ENCODE peak calls at places on chromosomes 16 and 17, in four cellular contexts. Z, C, I and Y are unnamed samples.

GRCh38 chr16:4344659-4345438 is 6.3 kb downstream of the PAM16 start:
- DNase-seq in Z (peak; percentile 53), C (no peak), I (no peak), Y (no peak)

GRCh38 chr17:71631483-71631882 is 489.3 kb upstream of the SOX9 start:
- DNase-seq in Z (no peak), I (no peak), C (no peak), Y (no peak)

GRCh38 chr16:48608452-48608851 is 1.5 kb downstream of the N4BP1 start:
- DNase-seq in I (peak; percentile 64), Z (no peak), C (peak; percentile 81), Y (peak; percentile 52)

GRCh38 chr16:31181102-31181830 is 1.3 kb downstream of the FUS start:
- DNase-seq in C (no peak), Z (peak; percentile 55), I (no peak), Y (peak; percentile 58)

GRCh38 chr17:77540531-77540930 is 399.8 kb downstream of the SEC14L1 start:
- DNase-seq in C (no peak), Z (no peak), I (no peak), Y (no peak)

GRCh38 chr17:72111374-72111773 is 9.4 kb upstream of the SOX9 start:
- DNase-seq in I (no peak), C (no peak), Z (no peak), Y (no peak)

GRCh38 chr16:27547134-27547533 is 2.6 kb downstream of the GTF3C1 start:
- DNase-seq in C (peak; percentile 30), I (no peak), Z (peak; percentile 21), Y (no peak)

GRCh38 chr17:82889496-82890338 is 49.9 kb upstream of the ZNF750 start:
- DNase-seq in C (no peak), I (no peak), Z (no peak), Y (no peak)

GRCh38 chr16:20851601-20852000 is 45.3 kb downstream of the REXO5 start:
- DNase-seq in C (no peak), Z (peak; percentile 92), I (no peak), Y (no peak)